ENCODE peak calls at places on chromosome 7, in six cellular contexts. O, E, K, Q, Y and D are unnamed samples.

GRCh38 chr7:132742152-132742551 is 165.9 kb upstream of the PLXNA4 start:
- DNase-seq in O (peak; percentile 45), E (no peak), K (no peak), Q (peak; percentile 58), Y (no peak), D (peak; percentile 55)

GRCh38 chr7:77542399-77542798 is 5.3 kb downstream of the PTPN12 start:
- DNase-seq in O (no peak), E (no peak), K (no peak), Q (no peak), Y (no peak), D (no peak)

GRCh38 chr7:18873674-18874341 is 243.6 kb downstream of the TWIST1 start:
- DNase-seq in O (no peak), E (no peak), K (no peak), Q (peak; percentile 33), Y (no peak), D (no peak)

GRCh38 chr7:38942431-38943051 is 33.5 kb upstream of the VPS41 start:
- DNase-seq in O (no peak), E (no peak), K (no peak), Q (no peak), Y (no peak), D (no peak)

GRCh38 chr7:30445770-30446169 is 32.8 kb downstream of the NOD1 start:
- DNase-seq in O (peak; percentile 31), E (peak; percentile 28), K (no peak), Q (no peak), Y (peak; percentile 20), D (no peak)

GRCh38 chr7:76262683-76263402 is 39.6 kb upstream of the HSPB1 start:
- DNase-seq in O (peak; percentile 71), E (no peak), K (no peak), Q (peak; percentile 8), Y (no peak), D (no peak)

GRCh38 chr7:135248546-135248945 is 14.9 kb downstream of the STRA8 start:
- DNase-seq in O (no peak), E (no peak), K (peak; percentile 40), Q (no peak), Y (no peak), D (no peak)

GRCh38 chr7:27134392-27134791 is 3.8 kb upstream of the HOXA4 start:
- DNase-seq in O (no peak), E (no peak), K (no peak), Q (peak; percentile 87), Y (no peak), D (no peak)

GRCh38 chr7:101699884-101700283 is 70.8 kb upstream of the MYL10 start:
- DNase-seq in O (no peak), E (no peak), K (no peak), Q (no peak), Y (no peak), D (no peak)

GRCh38 chr7:98870071-98870651 is 347 bp upstream of the TMEM130 start:
- DNase-seq in O (no peak), E (peak; percentile 81), K (no peak), Q (no peak), Y (peak; percentile 31), D (no peak)

GRCh38 chr7:157688439-157689268 is 351.9 kb downstream of the DNAJB6 start:
- DNase-seq in O (peak; percentile 5), E (no peak), K (no peak), Q (no peak), Y (no peak), D (no peak)

GRCh38 chr7:151552352-151553028 is 32.8 kb upstream of the RHEB start:
- DNase-seq in O (peak; percentile 79), E (no peak), K (peak; percentile 71), Q (no peak), Y (no peak), D (no peak)

GRCh38 chr7:91554893-91555292 is 290.7 kb downstream of the FZD1 start:
- DNase-seq in O (no peak), E (no peak), K (no peak), Q (no peak), Y (no peak), D (no peak)

GRCh38 chr7:673681-674453 is 52.6 kb upstream of the DNAAF5 start:
- DNase-seq in O (no peak), E (no peak), K (no peak), Q (no peak), Y (no peak), D (no peak)

GRCh38 chr7:107068156-107068555 is 23.7 kb downstream of the PRKAR2B start:
- DNase-seq in O (no peak), E (no peak), K (no peak), Q (no peak), Y (no peak), D (no peak)

GRCh38 chr7:51607447-51607846 is 290.8 kb upstream of the COBL start:
- DNase-seq in O (no peak), E (no peak), K (no peak), Q (no peak), Y (no peak), D (no peak)

GRCh38 chr7:122736183-122736582 is 33.5 kb upstream of the RNF148 start:
- DNase-seq in O (no peak), E (no peak), K (no peak), Q (no peak), Y (no peak), D (no peak)